ENCODE peak calls at places on chromosomes 4 and X, in ten cellular contexts. J, I, O, Y, W, K, S, A, H and D are unnamed samples.

GRCh38 chr4:7169134-7169533 is 23.2 kb upstream of the SORCS2 start:
- DNase-seq in Y (no peak), J (no peak), S (no peak), A (no peak), K (no peak), I (no peak), O (no peak), W (no peak), H (no peak), D (no peak)

GRCh38 chr4:135177323-135177722 is 975.7 kb upstream of the PABPC4L start:
- DNase-seq in I (no peak), J (no peak), O (no peak), A (no peak), H (no peak), S (no peak), Y (no peak), W (no peak), K (no peak), D (no peak)

GRCh38 chrX:2243913-2244460 is 256.8 kb downstream of the DHRSX start:
- DNase-seq in O (no peak), Y (no peak), S (no peak), K (no peak), I (no peak), J (no peak), W (no peak), A (no peak), H (no peak), D (no peak)

GRCh38 chr4:95124906-95125504 is 367.2 kb downstream of the BMPR1B start:
- DNase-seq in K (peak; percentile 30), Y (no peak), H (peak; percentile 1), W (no peak), A (no peak), J (no peak), I (peak; percentile 22), S (peak; percentile 61), O (peak; percentile 50), D (no peak)

GRCh38 chr4:92304636-92305035 is 870 bp downstream of the GRID2 start:
- DNase-seq in W (no peak), S (no peak), Y (no peak), J (no peak), K (peak; percentile 30), H (peak; percentile 46), I (no peak), O (no peak), A (no peak), D (peak; percentile 4)

GRCh38 chrX:120145295-120145925 is 13.0 kb upstream of the RHOXF2 start:
- DNase-seq in K (no peak), W (no peak), A (no peak), Y (no peak), H (no peak), S (no peak), I (no peak), J (no peak), O (no peak), D (no peak)

GRCh38 chr4:25098964-25099843 is 61.0 kb downstream of the SEPSECS start:
- DNase-seq in W (peak; percentile 93), Y (no peak), S (no peak), J (no peak), A (no peak), O (no peak), I (peak; percentile 61), K (no peak), H (no peak), D (no peak)

GRCh38 chr4:13349096-13349495 is 135.0 kb downstream of the RAB28 start:
- DNase-seq in Y (no peak), O (no peak), J (no peak), I (no peak), S (no peak), A (no peak), H (no peak), K (no peak), W (no peak), D (no peak)

GRCh38 chrX:110418857-110419249 is 60.2 kb downstream of the RTL9 start:
- DNase-seq in I (no peak), Y (no peak), A (no peak), H (no peak), K (no peak), O (no peak), W (no peak), S (no peak), J (no peak), D (no peak)

GRCh38 chrX:106933538-106933961 is 13.3 kb downstream of the CLDN2 start:
- DNase-seq in I (peak; percentile 25), Y (no peak), W (peak; percentile 23), K (no peak), A (no peak), S (peak; percentile 80), H (no peak), O (no peak), J (no peak), D (no peak)

GRCh38 chr4:109682875-109683274 is 20.4 kb downstream of the CASP6 start:
- DNase-seq in J (no peak), I (no peak), Y (no peak), H (no peak), W (no peak), A (no peak), K (no peak), S (no peak), O (no peak), D (no peak)

GRCh38 chrX:1519022-1519497 is 17.9 kb downstream of the P2RY8 start:
- DNase-seq in A (no peak), S (no peak), O (no peak), H (no peak), W (no peak), K (no peak), I (no peak), Y (no peak), J (no peak), D (no peak)

GRCh38 chr4:184731056-184731455 is 2.8 kb downstream of the CENPU start:
- DNase-seq in Y (no peak), H (no peak), O (no peak), W (no peak), J (no peak), K (no peak), I (no peak), A (no peak), S (no peak), D (no peak)

GRCh38 chr4:176034936-176035335 is 30.7 kb upstream of the WDR17 start:
- DNase-seq in O (no peak), J (no peak), A (no peak), S (no peak), I (no peak), H (no peak), W (no peak), K (no peak), Y (no peak), D (no peak)

GRCh38 chr4:53576676-53577372 is 14.5 kb downstream of the LNX1 start:
- DNase-seq in J (no peak), Y (no peak), S (no peak), K (no peak), I (peak; percentile 57), A (no peak), W (no peak), H (no peak), O (no peak), D (no peak)

GRCh38 chr4:48778431-48779094 is 1.5 kb downstream of the FRYL start:
- DNase-seq in K (no peak), H (no peak), Y (no peak), I (no peak), W (no peak), A (peak; percentile 6), S (peak; percentile 19), O (no peak), J (no peak), D (no peak)

GRCh38 chrX:32530802-32531403 is 680.4 kb downstream of the DMD start:
- DNase-seq in W (no peak), J (no peak), A (no peak), Y (no peak), H (no peak), O (peak; percentile 7), I (peak; percentile 31), S (peak; percentile 25), K (peak; percentile 18), D (peak; percentile 47)

GRCh38 chrX:69238153-69238959 is 73.1 kb upstream of the PJA1 start:
- DNase-seq in S (no peak), O (no peak), J (no peak), W (peak; percentile 65), I (no peak), K (no peak), H (peak; percentile 75), A (no peak), Y (no peak), D (peak; percentile 68)

GRCh38 chr4:119589165-119589564 is 39.4 kb downstream of the PDE5A start:
- DNase-seq in O (no peak), Y (no peak), H (no peak), K (no peak), A (no peak), J (no peak), S (no peak), W (no peak), I (no peak), D (no peak)

GRCh38 chr4:44118971-44119680 is 329.5 kb downstream of the KCTD8 start:
- DNase-seq in I (no peak), W (no peak), H (no peak), S (no peak), O (no peak), K (no peak), J (no peak), Y (no peak), A (no peak), D (no peak)

GRCh38 chr4:173746424-173746823 is 216.4 kb upstream of the HAND2 start:
- DNase-seq in W (no peak), Y (no peak), K (no peak), A (no peak), I (no peak), J (no peak), H (no peak), O (no peak), S (no peak), D (no peak)

GRCh38 chr4:106496066-106496465 is 127.5 kb upstream of the GIMD1 start:
- DNase-seq in O (no peak), H (no peak), S (no peak), W (no peak), I (no peak), J (no peak), A (no peak), Y (no peak), K (no peak), D (no peak)

GRCh38 chr4:37928896-37929537 is 31.2 kb upstream of the PTTG2 start:
- DNase-seq in S (no peak), Y (no peak), W (no peak), I (no peak), H (no peak), K (no peak), O (no peak), J (no peak), A (no peak), D (no peak)

GRCh38 chrX:105315301-105315700 is 94.8 kb upstream of the TEX13A start:
- DNase-seq in J (no peak), O (no peak), Y (no peak), W (no peak), S (no peak), I (no peak), H (no peak), A (no peak), K (no peak), D (no peak)

GRCh38 chr4:85573270-85573669 is 98.3 kb downstream of the ARHGAP24 start:
- DNase-seq in W (peak; percentile 33), Y (no peak), J (no peak), I (no peak), S (no peak), A (no peak), H (no peak), K (no peak), O (no peak), D (no peak)

GRCh38 chr4:180234730-180235129 is 2008.5 kb upstream of the TENM3 start:
- DNase-seq in I (no peak), O (no peak), J (no peak), A (no peak), K (peak; percentile 10), W (no peak), S (no peak), Y (no peak), H (no peak), D (no peak)

GRCh38 chr4:90000995-90001394 is 106.3 kb downstream of the MMRN1 start:
- DNase-seq in A (no peak), Y (no peak), W (no peak), H (no peak), K (no peak), O (no peak), S (no peak), J (no peak), I (no peak), D (no peak)

GRCh38 chr4:3835527-3836040 is 69.4 kb downstream of the ADRA2C start:
- DNase-seq in Y (no peak), A (no peak), O (no peak), H (no peak), I (no peak), J (no peak), W (no peak), K (no peak), S (no peak), D (no peak)